ENCODE peak calls at places on chromosome 10, in four cellular contexts. One of them, this sample, is unnamed.

GRCh38 chr10:100037758-100038315 is 28.1 kb upstream of the DNMBP start:
- DNase-seq in left lung: no peak
- DNase-seq in CD4-positive, alpha-beta T cell: no peak
- DNase-seq in cardiac muscle cell: no peak
- DNase-seq in this sample: no peak

GRCh38 chr10:61791216-61791615 is 110.3 kb upstream of the ARID5B start:
- DNase-seq in cardiac muscle cell: no peak
- DNase-seq in CD4-positive, alpha-beta T cell: no peak
- DNase-seq in left lung: no peak
- DNase-seq in this sample: no peak

GRCh38 chr10:110686037-110686436 is 41.9 kb downstream of the RBM20 start:
- DNase-seq in cardiac muscle cell: no peak
- DNase-seq in CD4-positive, alpha-beta T cell: no peak
- DNase-seq in left lung: no peak
- DNase-seq in this sample: no peak

GRCh38 chr10:77075916-77076315 is 561.7 kb downstream of the KCNMA1 start:
- DNase-seq in cardiac muscle cell: no peak
- DNase-seq in left lung: no peak
- DNase-seq in CD4-positive, alpha-beta T cell: no peak
- DNase-seq in this sample: no peak

GRCh38 chr10:125120046-125120710 is 40.2 kb downstream of the CTBP2 start:
- DNase-seq in CD4-positive, alpha-beta T cell: no peak
- DNase-seq in left lung: no peak
- DNase-seq in cardiac muscle cell: peak
- DNase-seq in this sample: no peak

GRCh38 chr10:100998991-100999741 is 442 bp upstream of the LZTS2 start:
- DNase-seq in cardiac muscle cell: peak
- DNase-seq in left lung: peak
- DNase-seq in CD4-positive, alpha-beta T cell: peak
- DNase-seq in this sample: peak

GRCh38 chr10:73906524-73907447 is 4.1 kb upstream of the PLAU start:
- DNase-seq in left lung: no peak
- DNase-seq in cardiac muscle cell: peak
- DNase-seq in CD4-positive, alpha-beta T cell: no peak
- DNase-seq in this sample: no peak

GRCh38 chr10:101120884-101121660 is 10.0 kb upstream of the TLX1 start:
- DNase-seq in CD4-positive, alpha-beta T cell: peak
- DNase-seq in left lung: no peak
- DNase-seq in cardiac muscle cell: no peak
- DNase-seq in this sample: no peak

GRCh38 chr10:58807631-58808024 is 295.0 kb downstream of the BICC1 start:
- DNase-seq in cardiac muscle cell: peak
- DNase-seq in left lung: no peak
- DNase-seq in CD4-positive, alpha-beta T cell: no peak
- DNase-seq in this sample: no peak

GRCh38 chr10:103884681-103885139 is 29.3 kb upstream of the SH3PXD2A start:
- DNase-seq in cardiac muscle cell: peak
- DNase-seq in left lung: no peak
- DNase-seq in CD4-positive, alpha-beta T cell: no peak
- DNase-seq in this sample: no peak

GRCh38 chr10:45673074-45673628 is 579 bp upstream of the ZFAND4 start:
- DNase-seq in CD4-positive, alpha-beta T cell: no peak
- DNase-seq in cardiac muscle cell: no peak
- DNase-seq in left lung: no peak
- DNase-seq in this sample: no peak

GRCh38 chr10:129768437-129769355 is 195.4 kb downstream of the EBF3 start:
- DNase-seq in CD4-positive, alpha-beta T cell: no peak
- DNase-seq in left lung: peak
- DNase-seq in cardiac muscle cell: no peak
- DNase-seq in this sample: peak
- TF ChIP-seq CTCF in CD4-positive, alpha-beta T cell: no peak
- TF ChIP-seq CTCF in left lung: no peak
- TF ChIP-seq CTCF in cardiac muscle cell: no peak
- TF ChIP-seq CTCF in this sample: peak

GRCh38 chr10:23157239-23157661 is 34.9 kb upstream of the PTF1A start:
- DNase-seq in left lung: no peak
- DNase-seq in CD4-positive, alpha-beta T cell: no peak
- DNase-seq in cardiac muscle cell: no peak
- DNase-seq in this sample: no peak

GRCh38 chr10:23155166-23155565 is 36.9 kb upstream of the PTF1A start:
- DNase-seq in cardiac muscle cell: peak
- DNase-seq in left lung: no peak
- DNase-seq in CD4-positive, alpha-beta T cell: no peak
- DNase-seq in this sample: no peak

GRCh38 chr10:23156447-23157150 is 35.5 kb upstream of the PTF1A start:
- DNase-seq in left lung: no peak
- DNase-seq in CD4-positive, alpha-beta T cell: no peak
- DNase-seq in cardiac muscle cell: no peak
- DNase-seq in this sample: no peak

GRCh38 chr10:23158370-23158769 is 33.7 kb upstream of the PTF1A start:
- DNase-seq in left lung: no peak
- DNase-seq in CD4-positive, alpha-beta T cell: peak
- DNase-seq in cardiac muscle cell: peak
- DNase-seq in this sample: no peak

GRCh38 chr10:23157691-23158369 is 34.3 kb upstream of the PTF1A start:
- DNase-seq in cardiac muscle cell: peak
- DNase-seq in CD4-positive, alpha-beta T cell: no peak
- DNase-seq in left lung: no peak
- DNase-seq in this sample: no peak
- TF ChIP-seq CTCF in cardiac muscle cell: no peak
- TF ChIP-seq CTCF in CD4-positive, alpha-beta T cell: no peak
- TF ChIP-seq CTCF in left lung: no peak
- TF ChIP-seq CTCF in this sample: no peak

GRCh38 chr10:28408237-28408777 is 105.4 kb upstream of the MPP7 start:
- DNase-seq in cardiac muscle cell: no peak
- DNase-seq in left lung: no peak
- DNase-seq in CD4-positive, alpha-beta T cell: no peak
- DNase-seq in this sample: no peak

GRCh38 chr10:28411648-28412047 is 108.8 kb upstream of the MPP7 start:
- DNase-seq in CD4-positive, alpha-beta T cell: no peak
- DNase-seq in left lung: no peak
- DNase-seq in cardiac muscle cell: no peak
- DNase-seq in this sample: no peak

GRCh38 chr10:28411136-28411460 is 108.2 kb upstream of the MPP7 start:
- DNase-seq in left lung: no peak
- DNase-seq in cardiac muscle cell: no peak
- DNase-seq in CD4-positive, alpha-beta T cell: no peak
- DNase-seq in this sample: no peak

GRCh38 chr10:28410420-28411135 is 107.7 kb upstream of the MPP7 start:
- DNase-seq in cardiac muscle cell: peak
- DNase-seq in CD4-positive, alpha-beta T cell: no peak
- DNase-seq in left lung: no peak
- DNase-seq in this sample: no peak
- TF ChIP-seq CTCF in cardiac muscle cell: peak
- TF ChIP-seq CTCF in CD4-positive, alpha-beta T cell: no peak
- TF ChIP-seq CTCF in left lung: no peak
- TF ChIP-seq CTCF in this sample: peak

GRCh38 chr10:127228195-127228785 is 31.9 kb upstream of the INSYN2A start:
- DNase-seq in left lung: no peak
- DNase-seq in CD4-positive, alpha-beta T cell: no peak
- DNase-seq in cardiac muscle cell: no peak
- DNase-seq in this sample: no peak
- TF ChIP-seq CTCF in left lung: no peak
- TF ChIP-seq CTCF in CD4-positive, alpha-beta T cell: no peak
- TF ChIP-seq CTCF in cardiac muscle cell: no peak
- TF ChIP-seq CTCF in this sample: no peak

GRCh38 chr10:5629789-5630436 is 36.5 kb downstream of the ASB13 start:
- DNase-seq in cardiac muscle cell: peak
- DNase-seq in CD4-positive, alpha-beta T cell: peak
- DNase-seq in left lung: peak
- DNase-seq in this sample: no peak
- TF ChIP-seq CTCF in cardiac muscle cell: peak
- TF ChIP-seq CTCF in CD4-positive, alpha-beta T cell: peak
- TF ChIP-seq CTCF in left lung: peak
- TF ChIP-seq CTCF in this sample: peak

DNA sequence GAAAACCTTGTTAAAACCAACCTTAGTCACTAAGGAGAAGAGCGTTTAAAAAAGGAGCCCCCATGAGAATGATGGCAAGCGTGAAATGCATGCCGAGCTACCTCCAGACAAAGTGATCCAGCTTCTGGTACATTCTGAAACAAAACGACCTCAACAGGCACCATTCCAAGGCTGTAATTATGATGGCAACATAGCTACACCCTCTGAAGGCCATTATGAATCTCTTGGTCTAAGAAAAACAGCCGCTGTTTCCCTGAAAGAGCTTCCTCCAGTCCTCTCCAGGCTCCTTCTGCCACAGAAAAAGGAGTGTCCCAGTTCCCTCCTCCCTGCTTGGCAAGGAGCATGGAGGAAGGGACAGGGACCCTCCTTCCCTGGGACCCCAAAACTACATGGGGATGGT is 50.0 kb upstream of the ABLIM1 start:
- DNase-seq in left lung: no peak
- DNase-seq in cardiac muscle cell: no peak
- DNase-seq in CD4-positive, alpha-beta T cell: no peak
- DNase-seq in this sample: no peak
- TF ChIP-seq CTCF in left lung: no peak
- TF ChIP-seq CTCF in cardiac muscle cell: no peak
- TF ChIP-seq CTCF in CD4-positive, alpha-beta T cell: no peak
- TF ChIP-seq CTCF in this sample: no peak

DNA sequence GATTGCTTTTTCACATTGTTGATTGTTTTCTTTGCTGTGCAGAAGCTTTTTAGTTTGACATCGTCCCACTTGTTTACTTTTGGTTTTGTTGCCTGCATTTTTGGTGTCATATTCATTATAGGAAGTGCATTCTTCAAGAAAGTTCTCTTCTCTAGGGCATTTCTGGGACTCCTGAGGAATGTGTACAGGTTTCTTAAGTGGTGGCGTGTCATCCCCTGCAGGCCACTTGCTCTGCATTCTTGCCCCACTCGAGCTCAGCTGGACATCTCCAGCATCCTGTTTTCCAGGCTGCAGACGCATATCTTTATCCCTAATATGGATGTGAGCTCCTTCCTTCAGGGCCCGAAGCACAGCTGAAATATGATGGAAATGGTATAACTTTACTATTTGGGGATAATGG is 255.6 kb upstream of the HABP2 start:
- DNase-seq in cardiac muscle cell: peak
- DNase-seq in CD4-positive, alpha-beta T cell: no peak
- DNase-seq in left lung: no peak
- DNase-seq in this sample: no peak
- TF ChIP-seq CTCF in cardiac muscle cell: no peak
- TF ChIP-seq CTCF in CD4-positive, alpha-beta T cell: no peak
- TF ChIP-seq CTCF in left lung: no peak
- TF ChIP-seq CTCF in this sample: no peak

GRCh38 chr10:129970404-129971364 is 6.6 kb upstream of the EBF3 start:
- DNase-seq in left lung: no peak
- DNase-seq in CD4-positive, alpha-beta T cell: no peak
- DNase-seq in cardiac muscle cell: no peak
- DNase-seq in this sample: peak

GRCh38 chr10:129972145-129972965 is 8.3 kb upstream of the EBF3 start:
- DNase-seq in CD4-positive, alpha-beta T cell: no peak
- DNase-seq in left lung: no peak
- DNase-seq in cardiac muscle cell: no peak
- DNase-seq in this sample: peak

GRCh38 chr10:129972966-129973673 is 9.0 kb upstream of the EBF3 start:
- DNase-seq in left lung: no peak
- DNase-seq in cardiac muscle cell: no peak
- DNase-seq in CD4-positive, alpha-beta T cell: no peak
- DNase-seq in this sample: peak

GRCh38 chr10:129969528-129970264 is 5.6 kb upstream of the EBF3 start:
- DNase-seq in CD4-positive, alpha-beta T cell: no peak
- DNase-seq in cardiac muscle cell: no peak
- DNase-seq in left lung: no peak
- DNase-seq in this sample: no peak

GRCh38 chr10:129971381-129972144 is 7.5 kb upstream of the EBF3 start:
- DNase-seq in CD4-positive, alpha-beta T cell: no peak
- DNase-seq in cardiac muscle cell: peak
- DNase-seq in left lung: peak
- DNase-seq in this sample: peak
- TF ChIP-seq CTCF in CD4-positive, alpha-beta T cell: no peak
- TF ChIP-seq CTCF in cardiac muscle cell: peak
- TF ChIP-seq CTCF in left lung: peak
- TF ChIP-seq CTCF in this sample: peak

DNA sequence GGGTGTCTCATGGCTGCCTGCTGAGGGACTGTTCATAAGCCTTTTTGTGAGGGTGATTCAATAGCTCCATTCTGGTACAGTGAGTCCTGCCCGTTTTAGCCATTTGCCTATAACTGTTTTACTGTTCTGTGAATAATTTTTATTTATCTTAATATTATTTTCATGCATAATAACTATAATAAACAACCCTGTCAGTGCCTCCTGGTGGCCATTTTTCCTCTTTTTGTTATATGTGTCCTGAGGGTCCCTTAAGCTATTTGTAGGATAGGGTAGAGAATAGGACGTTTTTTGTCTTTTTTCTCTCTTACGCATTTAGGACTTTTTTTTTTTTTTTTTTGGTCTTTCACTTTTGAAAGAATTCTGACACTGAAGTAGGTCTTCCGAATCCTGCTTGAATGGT is 2.9 kb downstream of the C1QL3 start:
- DNase-seq in left lung: no peak
- DNase-seq in cardiac muscle cell: no peak
- DNase-seq in CD4-positive, alpha-beta T cell: no peak
- DNase-seq in this sample: no peak
- TF ChIP-seq CTCF in left lung: no peak
- TF ChIP-seq CTCF in cardiac muscle cell: peak
- TF ChIP-seq CTCF in CD4-positive, alpha-beta T cell: peak
- TF ChIP-seq CTCF in this sample: peak